ENCODE peak calls at places on chromosomes 4 and X, in nine cellular contexts. H, M, A, J, C, Q, V, U and W are unnamed samples. For H3K4me1, the result is how much of the 10 kb centered on the place peaks cover.

GRCh38 chrX:51614353-51614752 is 4.4 kb downstream of the CENPVL3 start:
- DNase-seq in H (no peak), J (no peak), U (no peak), A (no peak), M (peak), Q (peak), C (no peak), V (no peak), W (peak)

GRCh38 chr4:184420881-184421416 is 53.4 kb downstream of the IRF2 start:
- DNase-seq in J (no peak), U (no peak), M (peak), V (no peak), H (no peak), A (no peak), C (no peak), Q (no peak), W (no peak)

GRCh38 chrX:55488559-55489314 is 911 bp downstream of the USP51 start:
- DNase-seq in V (peak), C (peak), U (peak), Q (peak), J (no peak), M (peak), H (peak), A (no peak), W (peak)

GRCh38 chrX:153578200-153578835 is 20.6 kb downstream of the CCNQ start:
- DNase-seq in C (no peak), J (no peak), U (no peak), Q (no peak), M (peak), H (no peak), V (no peak), A (no peak), W (no peak)

GRCh38 chr4:3340038-3340702 is 47.3 kb downstream of the RGS12 start:
- DNase-seq in U (no peak), J (no peak), V (peak), H (no peak), M (no peak), C (no peak), Q (no peak), A (no peak), W (no peak)

GRCh38 chr4:72325215-72325614 is 243.8 kb downstream of the ADAMTS3 start:
- DNase-seq in J (no peak), U (no peak), V (no peak), H (no peak), M (no peak), Q (no peak), C (no peak), A (no peak), W (no peak)

GRCh38 chr4:56468097-56468422 is 643 bp downstream of the SRP72 start:
- DNase-seq in M (no peak), J (peak), C (no peak), H (no peak), Q (peak), A (no peak), U (no peak), V (no peak), W (peak)

GRCh38 chr4:126341927-126342326 is 1027.2 kb downstream of the FAT4 start:
- DNase-seq in M (peak), J (no peak), A (no peak), V (no peak), Q (no peak), C (no peak), U (no peak), H (no peak), W (no peak)

GRCh38 chrX:108000751-108001150 is 18.6 kb upstream of the TEX13B start:
- DNase-seq in V (no peak), A (no peak), M (no peak), H (no peak), C (no peak), Q (no peak), U (no peak), J (no peak), W (no peak)

DNA sequence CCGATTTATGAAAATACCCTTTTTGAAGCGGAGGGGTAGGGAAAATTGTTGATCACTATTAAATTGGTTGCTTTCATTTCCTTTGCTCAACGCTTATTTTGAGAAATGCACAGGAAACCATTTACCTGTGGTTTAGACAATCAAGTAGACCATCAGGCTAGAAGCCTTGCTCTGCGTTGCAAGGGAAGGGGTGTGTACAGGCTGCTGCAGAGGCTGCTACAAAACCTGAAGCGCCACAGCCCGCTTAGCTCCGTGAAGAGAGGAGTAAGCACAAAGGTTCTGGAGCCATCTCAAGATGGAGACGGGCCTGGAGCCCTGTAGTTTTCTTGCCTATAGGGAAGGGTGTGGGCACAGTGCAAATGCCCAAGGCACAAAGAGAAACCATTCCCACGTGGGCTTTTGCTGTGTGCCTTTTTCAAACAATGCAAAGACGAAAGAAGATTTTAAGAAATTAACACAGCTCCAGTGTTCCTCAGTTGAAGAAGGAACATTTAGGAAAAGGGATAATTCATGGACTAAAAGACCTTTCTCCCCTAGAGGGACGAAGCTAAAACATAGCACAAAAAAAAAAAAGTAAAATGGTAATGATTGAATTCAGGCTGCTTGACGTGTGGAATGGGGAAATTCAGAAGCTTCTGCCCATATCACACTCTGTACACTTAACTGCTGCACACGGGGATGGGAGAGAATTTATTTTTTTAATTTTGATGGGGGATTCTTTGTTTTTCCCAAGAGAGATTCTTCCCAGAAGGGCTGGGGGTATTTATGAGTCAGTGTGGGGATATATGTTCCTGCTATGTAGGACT is 3.5 kb downstream of the TMSB4X start:
- DNase-seq in U (peak), J (peak), Q (peak), A (no peak), M (peak), C (peak), H (no peak), V (no peak), W (peak)
- H3K4me1 ChIP-seq in U (under half), J (under half), Q (under half), A (under half), M (under half), C (under half), H (under half), V (under half), W (half or more)

DNA sequence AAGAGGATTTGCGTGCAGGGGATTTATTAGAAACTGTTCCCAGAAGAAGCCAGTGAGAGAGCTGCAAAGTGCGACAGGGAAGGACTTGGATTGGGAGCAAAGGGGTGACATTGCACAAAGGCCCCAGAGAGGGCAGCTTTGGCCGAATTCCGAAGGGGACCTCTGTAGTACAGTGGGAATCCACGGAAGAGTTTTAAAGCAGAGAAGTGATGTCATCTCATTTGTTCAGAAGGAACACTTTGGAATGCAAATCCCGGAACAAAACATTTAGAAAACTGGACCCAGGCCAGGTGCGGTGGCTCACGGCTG is 71.7 kb downstream of the FAM184B start:
- DNase-seq in J (no peak), M (peak), C (no peak), V (no peak), Q (no peak), H (no peak), U (no peak), A (no peak), W (no peak)
- H3K27ac ChIP-seq in J (no peak), M (no peak), C (no peak), V (no peak), Q (no peak), H (no peak), U (no peak), A (no peak), W (no peak)

GRCh38 chr4:128654465-128654864 is 155.0 kb upstream of the JADE1 start:
- DNase-seq in M (no peak), J (no peak), C (no peak), H (no peak), Q (no peak), V (no peak), A (no peak), U (no peak), W (no peak)
- H3K4me3 ChIP-seq in M (no peak), J (no peak), C (no peak), H (no peak), Q (no peak), V (no peak), A (no peak), U (no peak), W (no peak)

DNA sequence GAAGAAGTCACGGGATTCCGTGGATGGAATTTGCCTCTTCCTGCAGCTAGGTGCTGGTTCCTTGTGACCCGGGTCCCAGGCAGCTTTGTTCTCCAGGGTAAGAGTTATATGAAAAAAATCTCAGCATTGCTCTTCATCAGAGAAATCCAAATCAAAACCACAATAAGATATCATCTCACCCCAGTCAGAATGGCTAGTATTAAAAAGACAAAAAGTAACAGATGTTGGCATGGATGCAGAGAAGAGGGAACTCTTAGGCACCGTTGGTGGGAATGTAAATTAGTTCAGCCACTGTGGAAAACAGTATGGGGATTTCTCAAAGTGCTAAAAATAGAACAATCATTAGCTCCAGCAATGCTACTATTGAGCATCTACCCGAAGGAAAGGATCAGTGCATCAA is 61.5 kb downstream of the SORCS2 start:
- DNase-seq in C (no peak), V (no peak), H (no peak), U (no peak), J (no peak), Q (no peak), A (no peak), M (no peak), W (no peak)
- H3K4me1 ChIP-seq in C (under half), V (under half), H (under half), U (under half), J (under half), Q (under half), A (under half), M (under half), W (under half)

DNA sequence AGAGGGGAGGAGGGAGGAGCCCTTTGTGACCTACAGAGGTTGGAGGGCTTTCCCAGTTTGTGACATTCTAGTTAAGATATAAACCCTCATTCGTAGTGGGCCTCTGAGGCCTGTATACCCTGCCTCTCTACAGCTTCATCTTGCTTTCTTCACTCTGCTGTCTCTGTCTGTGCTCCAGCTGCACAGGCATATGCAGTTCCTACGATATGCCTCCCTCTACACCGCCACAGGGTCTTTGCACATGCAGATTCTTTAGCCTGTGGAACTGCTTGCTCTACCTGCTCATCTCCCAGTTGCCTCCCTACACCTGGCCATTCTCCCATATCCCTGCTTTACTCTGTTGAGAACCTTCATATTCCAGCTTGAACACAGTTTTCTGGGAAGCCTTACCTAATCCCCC is 38.1 kb downstream of the SLIT2 start:
- DNase-seq in C (no peak), A (no peak), Q (no peak), J (no peak), H (no peak), M (no peak), V (no peak), U (no peak), W (no peak)
- H3K27ac ChIP-seq in C (no peak), A (no peak), Q (no peak), J (no peak), H (no peak), M (no peak), V (no peak), U (no peak), W (no peak)

DNA sequence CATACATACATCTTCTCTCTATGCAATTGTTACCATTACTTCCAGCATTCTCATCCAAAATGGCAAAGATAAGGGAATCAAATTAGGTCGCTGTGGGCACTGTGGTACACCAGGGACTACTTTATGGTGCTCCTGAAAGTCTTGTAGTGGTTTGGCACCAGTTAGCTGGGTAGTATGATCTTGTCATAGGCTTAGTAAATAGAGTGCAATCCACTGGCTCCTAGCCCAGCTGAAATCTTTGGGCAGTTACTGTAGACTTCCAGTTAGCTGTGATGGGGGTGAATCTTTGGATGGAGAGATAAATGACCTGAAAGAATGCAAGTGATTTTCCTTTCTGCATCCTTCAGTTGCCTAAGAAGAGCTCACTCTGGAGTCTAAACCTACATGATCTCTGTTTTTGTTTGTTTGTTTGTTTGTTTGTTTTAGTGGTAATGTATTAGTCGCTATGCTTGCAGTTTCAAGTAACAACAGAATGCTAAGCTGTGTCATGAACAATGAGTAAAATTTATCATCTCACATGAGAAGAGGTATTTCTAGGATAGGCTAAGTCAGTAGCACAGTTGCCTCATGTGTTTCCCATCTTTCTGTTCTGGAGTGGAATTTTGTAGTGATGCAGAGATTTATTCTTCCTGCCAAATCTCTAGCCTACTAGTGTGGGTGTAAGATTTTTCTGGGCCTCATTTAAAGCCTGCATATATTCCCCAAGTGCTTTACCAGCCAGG is 24.2 kb downstream of the HERC3 start:
- DNase-seq in A (no peak), M (no peak), H (peak), Q (peak), U (no peak), V (no peak), C (no peak), J (no peak), W (no peak)
- H3K4me3 ChIP-seq in A (no peak), M (no peak), H (no peak), Q (no peak), U (no peak), V (no peak), C (no peak), J (no peak), W (no peak)

GRCh38 chrX:2710496-2710895 is 19.4 kb downstream of the CD99 start:
- DNase-seq in Q (no peak), A (no peak), U (no peak), J (peak), V (peak), M (peak), C (no peak), H (no peak), W (peak)
- H3K4me1 ChIP-seq in Q (under half), A (under half), U (under half), J (under half), V (half or more), M (under half), C (under half), H (under half), W (half or more)

DNA sequence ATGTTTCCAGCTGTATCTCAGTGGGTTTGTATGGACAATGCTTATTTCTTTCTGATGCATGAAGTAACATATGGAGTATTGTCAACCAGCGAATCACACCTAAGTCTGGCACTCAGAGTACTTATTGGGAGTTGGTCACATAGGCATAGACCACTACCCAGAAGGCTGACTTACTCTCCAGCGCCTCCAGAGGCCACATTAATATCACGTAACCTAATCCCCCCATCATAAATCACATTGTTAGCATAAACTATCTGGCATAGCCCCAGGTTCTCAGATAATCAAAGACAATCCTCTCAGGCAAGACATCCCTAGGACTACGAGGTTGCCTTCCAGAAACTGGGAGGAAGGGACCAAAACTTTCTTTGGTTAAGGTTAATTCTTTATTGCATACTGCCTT is 560.5 kb upstream of the PABPC4L start:
- DNase-seq in U (no peak), V (no peak), M (peak), C (no peak), A (no peak), Q (no peak), H (no peak), J (no peak), W (no peak)
- H3K27ac ChIP-seq in U (no peak), V (no peak), M (no peak), C (no peak), A (no peak), Q (no peak), H (no peak), J (no peak), W (no peak)

DNA sequence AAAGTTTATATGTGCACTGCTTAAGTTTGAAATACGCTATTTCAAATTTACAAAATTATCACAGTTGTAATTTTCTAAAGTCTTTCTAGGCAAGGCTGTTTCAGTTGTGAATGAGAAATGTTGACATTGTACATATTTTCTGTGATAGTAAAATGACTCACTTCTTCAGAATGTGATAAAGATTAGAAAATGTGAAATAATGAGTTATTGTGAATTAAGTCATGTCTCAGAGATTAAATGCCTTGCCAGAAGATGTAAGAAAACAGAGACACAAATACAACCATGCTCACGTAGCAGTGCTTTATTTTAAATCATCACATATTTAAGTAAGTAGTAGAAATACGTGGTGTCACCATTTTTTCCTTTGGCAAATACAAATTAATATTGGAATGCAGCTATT is 770 bp downstream of the CLCN4 start:
- DNase-seq in J (peak), U (no peak), A (no peak), M (no peak), H (no peak), V (no peak), Q (peak), C (no peak), W (no peak)
- H3K4me3 ChIP-seq in J (peak), U (no peak), A (no peak), M (peak), H (peak), V (peak), Q (no peak), C (no peak), W (no peak)